ENCODE peak calls at places on chromosomes 16 and 17, in four cellular contexts. One of them, this sample, is unnamed.

GRCh38 chr16:64440421-64440831 is 681.4 kb downstream of the CDH11 start:
- DNase-seq in EL: peak
- DNase-seq in activated CD4-positive, alpha-beta T cell treated with anti-CD3 and anti-CD28 coated beads for 1 hour: no peak
- DNase-seq in AG08395: peak
- DNase-seq in this sample: peak

GRCh38 chr16:77076839-77077238 is 114.2 kb upstream of the MON1B start:
- DNase-seq in EL: no peak
- DNase-seq in AG08395: no peak
- DNase-seq in activated CD4-positive, alpha-beta T cell treated with anti-CD3 and anti-CD28 coated beads for 1 hour: no peak
- DNase-seq in this sample: no peak

GRCh38 chr16:28873543-28874201 is 4.6 kb upstream of the ATP2A1 start:
- DNase-seq in AG08395: peak
- DNase-seq in activated CD4-positive, alpha-beta T cell treated with anti-CD3 and anti-CD28 coated beads for 1 hour: peak
- DNase-seq in EL: no peak
- DNase-seq in this sample: no peak

GRCh38 chr17:43171761-43172487 is 910 bp downstream of the NBR1 start:
- DNase-seq in EL: peak
- DNase-seq in AG08395: peak
- DNase-seq in activated CD4-positive, alpha-beta T cell treated with anti-CD3 and anti-CD28 coated beads for 1 hour: no peak
- DNase-seq in this sample: peak

GRCh38 chr17:32222621-32223020 is 43.0 kb upstream of the RHBDL3 start:
- DNase-seq in AG08395: peak
- DNase-seq in activated CD4-positive, alpha-beta T cell treated with anti-CD3 and anti-CD28 coated beads for 1 hour: no peak
- DNase-seq in EL: peak
- DNase-seq in this sample: no peak

GRCh38 chr17:74243013-74243755 is 29.8 kb downstream of the TTYH2 start:
- DNase-seq in EL: no peak
- DNase-seq in activated CD4-positive, alpha-beta T cell treated with anti-CD3 and anti-CD28 coated beads for 1 hour: no peak
- DNase-seq in AG08395: no peak
- DNase-seq in this sample: no peak

GRCh38 chr17:73643012-73643845 is 1.0 kb downstream of the SDK2 start:
- DNase-seq in EL: no peak
- DNase-seq in activated CD4-positive, alpha-beta T cell treated with anti-CD3 and anti-CD28 coated beads for 1 hour: no peak
- DNase-seq in AG08395: peak
- DNase-seq in this sample: no peak

GRCh38 chr16:81918927-81919326 is 92.3 kb downstream of the SDR42E1 start:
- DNase-seq in EL: no peak
- DNase-seq in activated CD4-positive, alpha-beta T cell treated with anti-CD3 and anti-CD28 coated beads for 1 hour: no peak
- DNase-seq in AG08395: no peak
- DNase-seq in this sample: no peak

GRCh38 chr16:12758031-12758669 is 45.5 kb downstream of the CPPED1 start:
- DNase-seq in EL: no peak
- DNase-seq in activated CD4-positive, alpha-beta T cell treated with anti-CD3 and anti-CD28 coated beads for 1 hour: no peak
- DNase-seq in AG08395: no peak
- DNase-seq in this sample: no peak

GRCh38 chr16:1003551-1004347 is 22.2 kb downstream of the SOX8 start:
- DNase-seq in EL: peak
- DNase-seq in AG08395: no peak
- DNase-seq in activated CD4-positive, alpha-beta T cell treated with anti-CD3 and anti-CD28 coated beads for 1 hour: no peak
- DNase-seq in this sample: no peak

GRCh38 chr17:76134911-76135809 is 5.9 kb downstream of the FOXJ1 start:
- DNase-seq in EL: no peak
- DNase-seq in activated CD4-positive, alpha-beta T cell treated with anti-CD3 and anti-CD28 coated beads for 1 hour: no peak
- DNase-seq in AG08395: no peak
- DNase-seq in this sample: no peak

GRCh38 chr16:19291459-19291858 is 5.9 kb downstream of the CLEC19A start:
- DNase-seq in AG08395: no peak
- DNase-seq in EL: no peak
- DNase-seq in activated CD4-positive, alpha-beta T cell treated with anti-CD3 and anti-CD28 coated beads for 1 hour: no peak
- DNase-seq in this sample: no peak

GRCh38 chr17:4881761-4882555 is 17.4 kb upstream of the C17orf107 start:
- DNase-seq in activated CD4-positive, alpha-beta T cell treated with anti-CD3 and anti-CD28 coated beads for 1 hour: peak
- DNase-seq in AG08395: peak
- DNase-seq in EL: peak
- DNase-seq in this sample: peak